ENCODE peak calls at places on chromosomes 4 and X, in ten cellular contexts. P is epithelial cell of esophagus, K is dorsolateral prefrontal cortex, L is hepatocyte, Q is GM12864, S is IMR-90, N is astrocyte of the cerebellum, D is uterus, T is neural progenitor cell, O is transverse colon. A is an unnamed sample.
A peak's percentile ranks its signal among the peaks of the same experiment; 100 is the strongest.

GRCh38 chrX:155962906-155963305 is 34.6 kb upstream of the IL9R start:
- DNase-seq in D (no peak), L (peak; percentile 24), T (no peak), O (no peak), K (no peak), N (no peak), P (no peak), Q (no peak), S (no peak), A (no peak)

GRCh38 chrX:65035451-65035779 is 59.2 kb upstream of the ZC4H2 start:
- DNase-seq in Q (no peak), T (peak; percentile 65), S (peak; percentile 21), K (peak; percentile 33), O (peak; percentile 28), P (no peak), L (peak; percentile 50), N (no peak), D (no peak), A (peak; percentile 36)

GRCh38 chr4:3387154-3387942 is 54.4 kb upstream of the HGFAC start:
- DNase-seq in L (no peak), O (no peak), N (no peak), Q (peak; percentile 26), D (no peak), S (no peak), T (no peak), P (peak; percentile 31), K (no peak), A (no peak)

GRCh38 chrX:135605906-135606305 is 85.4 kb downstream of the INTS6L start:
- DNase-seq in T (no peak), D (no peak), S (no peak), N (no peak), K (no peak), L (no peak), Q (no peak), O (no peak), P (no peak), A (no peak)

GRCh38 chrX:8306296-8306975 is 135.4 kb upstream of the VCX2 start:
- DNase-seq in Q (no peak), L (no peak), O (no peak), S (no peak), T (no peak), D (no peak), N (no peak), P (no peak), K (no peak), A (no peak)

GRCh38 chrX:47723083-47723482 is 64.1 kb upstream of the UXT start:
- DNase-seq in N (no peak), K (no peak), T (no peak), Q (no peak), L (no peak), P (no peak), D (no peak), S (no peak), O (no peak), A (no peak)

GRCh38 chr4:37737456-37737855 is 51.3 kb upstream of the RELL1 start:
- DNase-seq in D (no peak), S (peak; percentile 69), Q (no peak), T (no peak), P (peak; percentile 78), N (no peak), L (no peak), K (no peak), O (no peak), A (peak; percentile 88)

GRCh38 chr4:145679991-145680455 is at the start of gene C4orf51:
- DNase-seq in K (no peak), Q (no peak), N (peak; percentile 23), O (no peak), P (peak; percentile 59), L (peak; percentile 62), T (no peak), S (peak; percentile 75), D (no peak), A (peak; percentile 73)

GRCh38 chr4:1683903-1684755 is at the start of gene FAM53A:
- DNase-seq in K (peak; percentile 82), O (peak; percentile 96), L (peak; percentile 95), Q (peak; percentile 30), T (peak; percentile 96), N (peak; percentile 39), P (peak; percentile 89), S (peak; percentile 78), D (peak; percentile 88), A (peak; percentile 74)

GRCh38 chrX:34598360-34598759 is 58.7 kb downstream of the TMEM47 start:
- DNase-seq in P (no peak), L (no peak), D (no peak), N (no peak), K (no peak), T (no peak), S (no peak), O (no peak), Q (no peak), A (no peak)

GRCh38 chrX:6810796-6811195 is 275.9 kb upstream of the VCX3A start:
- DNase-seq in T (no peak), D (no peak), K (no peak), N (peak; percentile 4), S (no peak), L (no peak), O (no peak), Q (no peak), P (no peak), A (no peak)

GRCh38 chr4:5462254-5462835 is 246.0 kb downstream of the EVC2 start:
- DNase-seq in K (no peak), L (no peak), P (no peak), O (no peak), Q (no peak), T (no peak), S (no peak), N (no peak), D (no peak), A (no peak)

GRCh38 chr4:5461477-5461876 is 246.9 kb downstream of the EVC2 start:
- DNase-seq in P (no peak), N (no peak), S (no peak), D (no peak), Q (no peak), T (no peak), O (no peak), L (no peak), K (no peak), A (no peak)

GRCh38 chr4:5458676-5459075 is 249.7 kb downstream of the EVC2 start:
- DNase-seq in O (no peak), K (no peak), Q (no peak), T (no peak), N (no peak), L (no peak), P (no peak), D (no peak), S (no peak), A (no peak)

GRCh38 chr4:5459236-5459635 is 249.1 kb downstream of the EVC2 start:
- DNase-seq in K (no peak), Q (no peak), N (no peak), D (no peak), O (no peak), T (no peak), S (no peak), P (no peak), L (no peak), A (no peak)

DNA sequence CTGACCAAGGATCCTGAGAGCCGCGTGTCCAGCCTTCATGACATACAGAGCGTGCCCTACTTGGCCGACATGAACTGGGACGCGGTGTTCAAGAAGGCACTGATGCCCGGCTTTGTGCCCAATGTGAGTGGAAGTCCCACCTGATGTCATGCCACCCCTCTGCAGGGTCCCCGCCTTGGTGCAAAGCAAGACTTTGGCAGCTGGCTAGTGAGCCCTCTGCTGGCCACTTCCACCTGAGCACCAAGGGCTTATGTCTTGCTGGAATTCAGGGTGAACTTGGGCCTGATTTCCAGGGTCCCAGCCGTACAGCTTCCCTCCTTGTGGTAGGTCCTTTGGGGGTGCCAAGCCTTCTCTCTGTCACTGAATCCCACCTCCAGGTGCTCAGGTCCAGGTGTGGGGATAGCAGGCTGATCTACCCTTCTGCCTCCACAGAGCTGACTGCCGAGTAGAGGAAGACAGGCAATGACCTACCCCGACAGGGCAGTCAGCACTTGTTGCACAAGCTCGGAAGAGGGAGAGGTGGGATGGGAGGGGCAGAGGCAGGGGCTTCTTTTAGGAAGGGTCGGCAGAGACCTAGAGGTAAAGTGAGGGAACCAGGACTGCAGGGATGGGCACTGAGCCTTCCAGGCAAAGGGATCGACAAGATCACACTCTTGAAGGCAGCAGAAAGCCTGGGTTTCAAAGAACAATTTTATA is 248.1 kb downstream of the EVC2 start:
- DNase-seq in S (peak; percentile 37), Q (no peak), N (no peak), K (peak; percentile 21), L (peak; percentile 43), P (peak; percentile 24), T (peak; percentile 63), D (no peak), O (no peak), A (peak; percentile 23)
- TF ChIP-seq CTCF in S (peak; percentile 54), Q (peak; percentile 71), N (peak; percentile 69), K (peak; percentile 56), L (peak; percentile 56), P (peak; percentile 50), T (peak; percentile 70), D (no peak), O (peak; percentile 37), A (peak; percentile 55)

GRCh38 chr4:186622788-186623464 is 67.6 kb upstream of the MTNR1A start:
- DNase-seq in D (no peak), K (no peak), P (peak; percentile 53), N (no peak), T (no peak), O (no peak), S (peak; percentile 55), Q (no peak), L (no peak), A (peak; percentile 78)
- H3K4me3 ChIP-seq in D (no peak overlapping the region), K (no peak overlapping the region), P (no peak overlapping the region), N (no peak overlapping the region), T (no peak overlapping the region), O (no peak overlapping the region), S (no peak overlapping the region), Q (no peak overlapping the region), L (no peak overlapping the region), A (no peak overlapping the region)

GRCh38 chrX:112368371-112368770 is 285.8 kb upstream of the TRPC5 start:
- DNase-seq in K (no peak), Q (no peak), P (no peak), D (no peak), O (no peak), N (no peak), S (no peak), T (peak; percentile 48), L (no peak), A (no peak)
- TF ChIP-seq CTCF in K (peak; percentile 34), Q (no peak), P (no peak), D (no peak), O (no peak), N (peak; percentile 34), S (peak; percentile 31), T (peak; percentile 75), L (peak; percentile 41), A (peak; percentile 17)

GRCh38 chr4:105306158-105306781 is 159.6 kb downstream of the TET2 start:
- DNase-seq in K (no peak), L (no peak), D (no peak), T (no peak), S (no peak), N (no peak), O (no peak), Q (peak; percentile 85), P (peak; percentile 64), A (peak; percentile 4)
- H3K4me3 ChIP-seq in K (no peak overlapping the region), L (no peak overlapping the region), D (no peak overlapping the region), T (no peak overlapping the region), S (no peak overlapping the region), N (no peak overlapping the region), O (no peak overlapping the region), Q (no peak overlapping the region), P (no peak overlapping the region), A (no peak overlapping the region)

GRCh38 chr4:77473509-77473908 is 132.1 kb upstream of the CXCL13 start:
- DNase-seq in L (peak; percentile 20), N (no peak), P (peak; percentile 52), O (no peak), D (no peak), Q (peak; percentile 7), S (peak; percentile 4), K (no peak), T (peak; percentile 37), A (peak; percentile 35)
- TF ChIP-seq CTCF in L (peak; percentile 26), N (peak; percentile 31), P (peak; percentile 48), O (peak; percentile 35), D (no peak), Q (peak; percentile 64), S (peak; percentile 27), K (no peak), T (peak; percentile 59), A (peak; percentile 54)

A was measured in fibroblast of mammary gland.